ENCODE peak calls at places on chromosomes 12 and 14, in seven cellular contexts. G is gastrocnemius medialis, B is progenitor cell of endocrine pancreas, R is neural progenitor cell, P is occipital lobe, J is retina, K is astrocyte of the spinal cord. V is an unnamed sample.

GRCh38 chr12:25698782-25699181 is 145.7 kb upstream of the LMNTD1 start:
- DNase-seq in G (no peak), B (no peak), R (no peak), P (no peak), J (no peak), K (no peak), V (no peak)

GRCh38 chr14:69606258-69606657 is 5.1 kb upstream of the SUSD6 start:
- DNase-seq in G (no peak), B (peak; percentile 14), R (peak; percentile 71), P (no peak), J (no peak), K (no peak), V (no peak)

GRCh38 chr12:7129647-7130536 is at the start of gene CLSTN3:
- DNase-seq in G (peak; percentile 58), B (peak; percentile 91), R (peak; percentile 92), P (peak; percentile 85), J (peak; percentile 87), K (peak; percentile 62), V (peak; percentile 84)

GRCh38 chr12:49225551-49226166 is 36.8 kb upstream of the TUBA1A start:
- DNase-seq in G (no peak), B (no peak), R (no peak), P (no peak), J (no peak), K (peak; percentile 65), V (no peak)

GRCh38 chr14:50829472-50830043 is 1.4 kb downstream of the NIN start:
- DNase-seq in G (no peak), B (no peak), R (peak; percentile 42), P (no peak), J (no peak), K (no peak), V (no peak)

GRCh38 chr14:71574976-71575375 is 357.3 kb upstream of the RGS6 start:
- DNase-seq in G (no peak), B (no peak), R (no peak), P (no peak), J (no peak), K (peak; percentile 88), V (no peak)

GRCh38 chr14:94547726-94548125 is 13.5 kb upstream of the SERPINA4 start:
- DNase-seq in G (no peak), B (no peak), R (no peak), P (no peak), J (no peak), K (no peak), V (no peak)

GRCh38 chr14:64137657-64138290 is 156.4 kb downstream of the ESR2 start:
- DNase-seq in G (no peak), B (no peak), R (peak; percentile 19), P (no peak), J (no peak), K (no peak), V (peak; percentile 46)

GRCh38 chr12:66803972-66804371 is 125.1 kb upstream of the GRIP1 start:
- DNase-seq in G (no peak), B (no peak), R (peak; percentile 86), P (peak; percentile 16), J (peak; percentile 70), K (peak; percentile 2), V (peak; percentile 37)

GRCh38 chr14:70886421-70887206 is 20.6 kb upstream of the PCNX1 start:
- DNase-seq in G (peak; percentile 15), B (no peak), R (no peak), P (no peak), J (no peak), K (no peak), V (no peak)